ENCODE peak calls at places on chromosome 18, in eight cellular contexts. Q is cerebellum; N is stimulated activated naive CD4-positive, alpha-beta T cell; K is hypothalamus; L is HT-29; I is RWPE1; E is omental fat pad; J is pons. R is an unnamed sample.

GRCh38 chr18:40355701-40356100 is 1599.3 kb upstream of the PIK3C3 start:
- DNase-seq in I (peak), N (no peak), Q (no peak), E (no peak), J (no peak), L (no peak), K (no peak), R (no peak)

GRCh38 chr18:41761329-41762028 is 193.6 kb upstream of the PIK3C3 start:
- DNase-seq in L (no peak), N (no peak), K (no peak), E (no peak), Q (no peak), J (no peak), I (peak), R (no peak)

GRCh38 chr18:9531791-9532410 is 56.6 kb downstream of the RALBP1 start:
- DNase-seq in J (no peak), I (no peak), Q (no peak), E (no peak), K (no peak), N (no peak), L (no peak), R (no peak)

GRCh38 chr18:77199707-77200106 is 49.9 kb upstream of the GALR1 start:
- DNase-seq in K (no peak), E (no peak), J (no peak), Q (no peak), N (no peak), I (no peak), L (no peak), R (no peak)

GRCh38 chr18:26746284-26747130 is 119.0 kb downstream of the AQP4 start:
- DNase-seq in E (no peak), I (peak), L (no peak), J (no peak), N (no peak), Q (no peak), K (no peak), R (no peak)

GRCh38 chr18:49819768-49820662 is 6.7 kb upstream of the ACAA2 start:
- DNase-seq in I (no peak), J (no peak), Q (no peak), N (peak), L (peak), K (no peak), E (no peak), R (no peak)

GRCh38 chr18:75210274-75211001 is at the start of gene TSHZ1:
- DNase-seq in L (peak), I (peak), Q (peak), E (no peak), N (peak), K (peak), J (peak), R (peak)

GRCh38 chr18:54030434-54030833 is 194.0 kb downstream of the MBD2 start:
- DNase-seq in L (no peak), K (no peak), Q (no peak), E (no peak), J (no peak), I (no peak), N (no peak), R (no peak)

GRCh38 chr18:34222025-34222395 is 2.7 kb downstream of the NOL4 start:
- DNase-seq in L (no peak), N (no peak), J (peak), I (no peak), E (no peak), Q (peak), K (peak), R (no peak)

GRCh38 chr18:49303376-49303775 is 157.1 kb downstream of the DYM start:
- DNase-seq in J (no peak), N (no peak), Q (no peak), K (no peak), L (no peak), I (no peak), E (no peak), R (no peak)

GRCh38 chr18:50466634-50467033 is 91.8 kb downstream of the SKA1 start:
- DNase-seq in J (no peak), L (no peak), Q (no peak), I (no peak), N (no peak), E (no peak), K (no peak), R (no peak)

GRCh38 chr18:48215876-48216638 is 193.1 kb downstream of the ZBTB7C start:
- DNase-seq in Q (no peak), L (no peak), K (no peak), N (no peak), E (no peak), I (no peak), J (no peak), R (no peak)

GRCh38 chr18:68482815-68483214 is 232.1 kb downstream of the TMX3 start:
- DNase-seq in Q (no peak), I (no peak), J (no peak), K (no peak), L (no peak), N (no peak), E (no peak), R (no peak)

GRCh38 chr18:63749489-63749888 is 25.7 kb upstream of the SERPINB7 start:
- DNase-seq in E (no peak), J (no peak), Q (no peak), K (no peak), I (no peak), L (no peak), N (no peak), R (no peak)

GRCh38 chr18:80145191-80145799 is 36.2 kb downstream of the ADNP2 start:
- DNase-seq in Q (no peak), L (no peak), N (no peak), K (no peak), I (no peak), J (no peak), E (no peak), R (no peak)

GRCh38 chr18:12251311-12251710 is 2.9 kb upstream of the CIDEA start:
- DNase-seq in I (no peak), E (no peak), J (no peak), K (no peak), Q (no peak), N (no peak), L (no peak), R (no peak)

GRCh38 chr18:58096658-58097057 is 52.6 kb downstream of the NEDD4L start:
- DNase-seq in J (no peak), I (no peak), K (no peak), E (no peak), L (no peak), N (no peak), Q (no peak), R (no peak)

GRCh38 chr18:80201739-80202138 is 45.6 kb downstream of the PARD6G start:
- DNase-seq in L (no peak), N (no peak), J (no peak), I (no peak), Q (no peak), K (no peak), E (no peak), R (no peak)

GRCh38 chr18:7370375-7370774 is 139.5 kb downstream of the LRRC30 start:
- DNase-seq in N (no peak), J (peak), I (no peak), K (no peak), L (no peak), E (no peak), Q (no peak), R (no peak)

GRCh38 chr18:58583569-58583968 is 45.3 kb downstream of the ALPK2 start:
- DNase-seq in J (no peak), K (no peak), Q (no peak), N (no peak), E (no peak), L (no peak), I (no peak), R (no peak)

GRCh38 chr18:79511271-79511670 is 115.5 kb downstream of the NFATC1 start:
- DNase-seq in E (peak), N (no peak), I (no peak), J (no peak), Q (no peak), L (no peak), K (no peak), R (no peak)

R was measured in LoVo.